ENCODE peak calls at places on chromosomes 7 and 10, in five cellular contexts. Z, G, W, C and S are unnamed samples.

GRCh38 chr7:150335774-150336112 is 5.7 kb downstream of the RARRES2 start:
- DNase-seq in Z (no peak), G (no peak), W (no peak), C (no peak), S (no peak)

GRCh38 chr7:30029696-30030095 is 1.5 kb downstream of the PLEKHA8 start:
- DNase-seq in G (no peak), Z (no peak), W (peak; percentile 31), C (no peak), S (peak; percentile 56)

GRCh38 chr10:43922335-43923280 is 273.9 kb upstream of the ZNF32 start:
- DNase-seq in Z (no peak), G (no peak), W (no peak), C (no peak), S (no peak)

GRCh38 chr7:70752794-70753241 is 379.1 kb upstream of the GALNT17 start:
- DNase-seq in W (no peak), G (no peak), C (peak; percentile 29), Z (no peak), S (no peak)

GRCh38 chr7:20514364-20514763 is 101.1 kb upstream of the ABCB5 start:
- DNase-seq in G (no peak), Z (peak; percentile 2), W (no peak), C (no peak), S (no peak)

GRCh38 chr10:7014721-7015120 is 396.1 kb downstream of the SFMBT2 start:
- DNase-seq in W (no peak), G (no peak), Z (no peak), C (no peak), S (no peak)

GRCh38 chr10:11959966-11960365 is 82.6 kb downstream of the UPF2 start:
- DNase-seq in G (no peak), C (no peak), W (no peak), Z (no peak), S (no peak)

GRCh38 chr10:123642293-123642692 is 23.9 kb upstream of the GPR26 start:
- DNase-seq in C (no peak), G (no peak), W (no peak), Z (no peak), S (no peak)

GRCh38 chr10:9301148-9301547 is 1246.7 kb downstream of the GATA3 start:
- DNase-seq in C (no peak), Z (no peak), W (no peak), G (no peak), S (no peak)

GRCh38 chr10:43209064-43209455 is 57.8 kb downstream of the RASGEF1A start:
- DNase-seq in G (no peak), W (no peak), Z (no peak), C (no peak), S (no peak)

GRCh38 chr10:63396123-63396719 is 69.6 kb downstream of the JMJD1C start:
- DNase-seq in C (no peak), Z (no peak), W (no peak), G (peak; percentile 15), S (no peak)

GRCh38 chr10:43689618-43689954 is 40.9 kb upstream of the ZNF32 start:
- DNase-seq in Z (no peak), G (peak; percentile 63), W (peak; percentile 71), C (no peak), S (peak; percentile 63)

GRCh38 chr10:61761825-61762217 is 99.1 kb downstream of the CABCOCO1 start:
- DNase-seq in W (no peak), C (no peak), Z (no peak), G (no peak), S (no peak)

GRCh38 chr10:8053446-8054242 is 844 bp upstream of the GATA3 start:
- DNase-seq in G (peak; percentile 96), Z (no peak), C (no peak), W (peak; percentile 92), S (peak; percentile 47)

GRCh38 chr10:61588770-61589211 is 73.9 kb upstream of the CABCOCO1 start:
- DNase-seq in G (peak; percentile 70), Z (no peak), W (no peak), C (no peak), S (no peak)

GRCh38 chr7:126718419-126718818 is 534.3 kb downstream of the GRM8 start:
- DNase-seq in W (no peak), G (no peak), Z (no peak), C (no peak), S (no peak)

GRCh38 chr7:44213206-44213871 is 12.6 kb downstream of the YKT6 start:
- DNase-seq in Z (no peak), G (no peak), W (no peak), C (no peak), S (no peak)

GRCh38 chr7:121337398-121337797 is 8.6 kb downstream of the WNT16 start:
- DNase-seq in W (no peak), Z (no peak), G (no peak), C (no peak), S (no peak)

GRCh38 chr7:44058759-44059218 is 6.6 kb downstream of the PGAM2 start:
- DNase-seq in G (no peak), W (no peak), Z (no peak), C (no peak), S (no peak)

GRCh38 chr10:78953124-78954008 is 115.4 kb upstream of the ZMIZ1 start:
- DNase-seq in Z (peak; percentile 25), G (peak; percentile 74), W (no peak), C (no peak), S (peak; percentile 100)

GRCh38 chr10:92574545-92575377 is 868 bp upstream of the IDE start:
- DNase-seq in C (no peak), Z (no peak), W (peak; percentile 87), G (no peak), S (no peak)

GRCh38 chr10:613217-613616 is 76.3 kb downstream of the DIP2C start:
- DNase-seq in W (no peak), G (no peak), C (no peak), Z (no peak), S (no peak)

GRCh38 chr10:132429281-132430230 is 32.6 kb downstream of the PWWP2B start:
- DNase-seq in Z (no peak), C (no peak), W (no peak), G (no peak), S (no peak)

GRCh38 chr7:135753616-135754413 is 5.2 kb upstream of the FAM180A start:
- DNase-seq in G (no peak), W (no peak), Z (no peak), C (no peak), S (no peak)

GRCh38 chr7:134546903-134547737 is 1.8 kb upstream of the AKR1B15 start:
- DNase-seq in G (no peak), C (peak; percentile 50), W (peak; percentile 90), Z (peak; percentile 37), S (peak; percentile 72)

GRCh38 chr7:129489491-129489890 is 12.8 kb upstream of the SMKR1 start:
- DNase-seq in W (no peak), C (peak; percentile 12), Z (no peak), G (no peak), S (no peak)

GRCh38 chr7:22582860-22583640 is 83.1 kb upstream of the STEAP1B start:
- DNase-seq in G (no peak), C (no peak), W (peak; percentile 48), Z (no peak), S (no peak)

GRCh38 chr10:119149157-119149556 is 16.4 kb downstream of the SFXN4 start:
- DNase-seq in G (no peak), C (no peak), W (no peak), Z (no peak), S (no peak)

GRCh38 chr7:114554781-114555537 is 140.3 kb downstream of the FOXP2 start:
- DNase-seq in G (no peak), C (no peak), W (no peak), Z (peak; percentile 41), S (peak; percentile 74)

GRCh38 chr10:31920538-31920937 is 8.1 kb downstream of the ARHGAP12 start:
- DNase-seq in C (no peak), W (no peak), Z (no peak), G (no peak), S (no peak)

GRCh38 chr10:70433581-70434280 is 7.8 kb downstream of the NODAL start:
- DNase-seq in C (no peak), Z (no peak), G (no peak), W (no peak), S (no peak)

GRCh38 chr7:45258533-45259226 is 101.1 kb downstream of the RAMP3 start:
- DNase-seq in W (no peak), G (no peak), Z (no peak), C (no peak), S (no peak)

GRCh38 chr7:132771301-132771730 is 195.0 kb upstream of the PLXNA4 start:
- DNase-seq in Z (no peak), W (no peak), G (no peak), C (no peak), S (no peak)

GRCh38 chr7:130943336-130943901 is 209.4 kb upstream of the KLF14 start:
- DNase-seq in Z (no peak), G (peak; percentile 56), W (peak; percentile 52), C (no peak), S (peak; percentile 43)

DNA sequence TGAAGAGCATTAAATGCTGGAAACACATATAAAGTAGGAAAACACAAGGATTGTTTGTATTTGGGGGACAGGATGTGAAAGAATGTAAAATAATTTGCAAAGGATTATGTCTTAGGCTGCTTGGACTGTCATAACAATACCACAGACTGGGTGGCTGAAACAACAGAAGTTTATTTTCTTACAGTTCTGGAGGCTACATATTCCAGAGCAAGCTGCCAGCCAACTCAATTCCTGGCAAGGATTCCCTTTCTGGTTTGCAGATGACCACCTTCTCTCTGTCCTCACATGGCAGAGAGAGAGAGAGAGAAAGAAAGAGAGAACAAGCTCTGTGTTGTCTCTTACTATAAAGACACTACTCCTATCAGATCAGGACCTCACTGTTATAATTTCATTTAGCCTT is 8.8 kb upstream of the LAMB4 start:
- DNase-seq in W (no peak), G (no peak), C (no peak), Z (no peak), S (no peak)
- TF ChIP-seq MYC in W (no peak), G (no peak), C (no peak), Z (no peak), S (no peak)

DNA sequence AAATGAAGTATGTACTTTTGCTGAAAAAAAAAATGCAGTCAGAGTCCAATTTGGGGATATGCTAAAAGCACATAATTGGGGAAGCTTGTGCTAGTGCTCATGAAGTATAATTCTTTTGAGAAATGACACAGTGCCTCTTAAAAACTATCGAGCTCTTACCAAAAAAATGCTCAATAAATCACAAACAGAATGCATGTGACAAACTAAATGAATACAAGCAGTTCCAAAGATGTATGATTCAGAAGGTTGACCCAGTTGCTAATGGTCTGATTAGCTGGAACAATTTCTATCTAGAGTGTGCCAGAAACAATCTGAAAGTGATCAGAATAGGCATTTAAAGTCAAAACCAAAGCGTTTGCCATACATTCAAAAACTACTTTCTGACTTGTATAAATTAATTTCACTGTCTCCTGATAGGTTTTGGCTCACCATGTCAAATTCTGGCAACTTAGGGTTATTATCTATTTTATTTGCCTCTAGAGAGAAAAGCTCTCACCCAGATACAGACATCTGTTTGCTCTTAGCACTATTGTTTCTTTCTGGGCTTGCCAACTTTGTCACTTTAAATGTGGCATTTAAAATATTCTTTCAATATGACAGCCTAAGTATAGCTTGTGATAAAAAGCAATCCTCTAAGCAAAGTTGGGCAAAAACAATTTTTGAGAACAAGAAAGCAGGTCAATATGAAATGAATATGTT is 114.7 kb upstream of the AHR start:
- DNase-seq in G (no peak), C (no peak), Z (no peak), W (no peak), S (no peak)
- TF ChIP-seq MYC in G (no peak), C (no peak), Z (no peak), W (no peak), S (no peak)

GRCh38 chr7:40043164-40043563 is 91.3 kb downstream of the MPLKIP start:
- DNase-seq in Z (no peak), C (no peak), G (no peak), W (no peak), S (no peak)

GRCh38 chr7:40047661-40048060 is 86.8 kb downstream of the MPLKIP start:
- DNase-seq in W (no peak), G (no peak), C (peak; percentile 4), Z (no peak), S (no peak)
- TF ChIP-seq MYC in W (no peak), G (no peak), C (no peak), Z (no peak), S (no peak)

GRCh38 chr10:5903563-5903962 is 13.5 kb downstream of the FBH1 start:
- DNase-seq in G (no peak), Z (no peak), C (no peak), W (no peak), S (no peak)
- TF ChIP-seq MYC in G (no peak), Z (no peak), C (no peak), W (no peak), S (no peak)